ENCODE peak calls at places on chromosome 16, in four cellular contexts. One of them, this sample, is unnamed.
A peak's percentile ranks its signal among the peaks of the same experiment; 100 is the strongest.

GRCh38 chr16:46974352-46974751 is 878 bp upstream of the DNAJA2 start:
- DNase-seq in fibroblast of pulmonary artery: no peak
- DNase-seq in coronary artery: no peak
- DNase-seq in H54: no peak
- DNase-seq in this sample: no peak

GRCh38 chr16:31131841-31132271 is 3.7 kb downstream of the PRSS8 start:
- DNase-seq in H54: no peak
- DNase-seq in fibroblast of pulmonary artery: no peak
- DNase-seq in coronary artery: no peak
- DNase-seq in this sample: no peak

GRCh38 chr16:80804061-80804450 is 342 bp downstream of the CDYL2 start:
- DNase-seq in fibroblast of pulmonary artery: peak; percentile 77
- DNase-seq in coronary artery: no peak
- DNase-seq in H54: peak; percentile 33
- DNase-seq in this sample: peak; percentile 54

GRCh38 chr16:89060207-89060794 is 33.4 kb upstream of the ACSF3 start:
- DNase-seq in H54: no peak
- DNase-seq in coronary artery: no peak
- DNase-seq in fibroblast of pulmonary artery: no peak
- DNase-seq in this sample: no peak

GRCh38 chr16:66344533-66345145 is 21.9 kb upstream of the CDH5 start:
- DNase-seq in coronary artery: no peak
- DNase-seq in H54: no peak
- DNase-seq in fibroblast of pulmonary artery: peak; percentile 67
- DNase-seq in this sample: peak; percentile 45

GRCh38 chr16:55047903-55048497 is 117.3 kb downstream of the IRX5 start:
- DNase-seq in H54: no peak
- DNase-seq in fibroblast of pulmonary artery: no peak
- DNase-seq in coronary artery: peak; percentile 40
- DNase-seq in this sample: no peak

GRCh38 chr16:11235703-11235991 is 20.4 kb downstream of the SOCS1 start:
- DNase-seq in H54: no peak
- DNase-seq in coronary artery: no peak
- DNase-seq in fibroblast of pulmonary artery: no peak
- DNase-seq in this sample: no peak

GRCh38 chr16:15970743-15971434 is 21.5 kb downstream of the ABCC1 start:
- DNase-seq in H54: no peak
- DNase-seq in coronary artery: no peak
- DNase-seq in fibroblast of pulmonary artery: no peak
- DNase-seq in this sample: no peak

GRCh38 chr16:80704751-80705150 is 99.6 kb downstream of the CDYL2 start:
- DNase-seq in coronary artery: no peak
- DNase-seq in fibroblast of pulmonary artery: no peak
- DNase-seq in H54: no peak
- DNase-seq in this sample: no peak

GRCh38 chr16:89199241-89200123 is 855 bp downstream of the SLC22A31 start:
- DNase-seq in fibroblast of pulmonary artery: no peak
- DNase-seq in coronary artery: no peak
- DNase-seq in H54: no peak
- DNase-seq in this sample: no peak

GRCh38 chr16:27769561-27770222 is 219.7 kb downstream of the KATNIP start:
- DNase-seq in H54: peak; percentile 87
- DNase-seq in fibroblast of pulmonary artery: peak; percentile 59
- DNase-seq in coronary artery: no peak
- DNase-seq in this sample: peak; percentile 59

GRCh38 chr16:15741207-15741871 is 91.3 kb downstream of the NDE1 start:
- DNase-seq in fibroblast of pulmonary artery: no peak
- DNase-seq in coronary artery: no peak
- DNase-seq in H54: no peak
- DNase-seq in this sample: no peak

GRCh38 chr16:58365623-58366022 is 26.6 kb upstream of the GINS3 start:
- DNase-seq in fibroblast of pulmonary artery: no peak
- DNase-seq in coronary artery: no peak
- DNase-seq in H54: no peak
- DNase-seq in this sample: no peak

GRCh38 chr16:57786632-57787518 is 15.4 kb downstream of the KIFC3 start:
- DNase-seq in coronary artery: no peak
- DNase-seq in H54: no peak
- DNase-seq in fibroblast of pulmonary artery: no peak
- DNase-seq in this sample: no peak

GRCh38 chr16:1960665-1961630 is 1.6 kb downstream of the NDUFB10 start:
- DNase-seq in H54: no peak
- DNase-seq in coronary artery: no peak
- DNase-seq in fibroblast of pulmonary artery: peak; percentile 32
- DNase-seq in this sample: no peak

GRCh38 chr16:66188786-66189725 is 177.4 kb upstream of the CDH5 start:
- DNase-seq in fibroblast of pulmonary artery: peak; percentile 80
- DNase-seq in H54: no peak
- DNase-seq in coronary artery: no peak
- DNase-seq in this sample: peak; percentile 2

GRCh38 chr16:68230956-68231355 is 5.0 kb downstream of the ESRP2 start:
- DNase-seq in coronary artery: no peak
- DNase-seq in fibroblast of pulmonary artery: no peak
- DNase-seq in H54: no peak
- DNase-seq in this sample: no peak

GRCh38 chr16:12724216-12724615 is 79.5 kb downstream of the CPPED1 start:
- DNase-seq in H54: no peak
- DNase-seq in fibroblast of pulmonary artery: no peak
- DNase-seq in coronary artery: no peak
- DNase-seq in this sample: no peak

GRCh38 chr16:23059433-23059832 is 89.8 kb downstream of the USP31 start:
- DNase-seq in H54: no peak
- DNase-seq in fibroblast of pulmonary artery: no peak
- DNase-seq in coronary artery: no peak
- DNase-seq in this sample: no peak

GRCh38 chr16:745739-746138 is 4.9 kb upstream of the CIAO3 start:
- DNase-seq in coronary artery: no peak
- DNase-seq in fibroblast of pulmonary artery: no peak
- DNase-seq in H54: no peak
- DNase-seq in this sample: no peak

GRCh38 chr16:5073279-5073629 is 1.6 kb downstream of the ALG1 start:
- DNase-seq in H54: no peak
- DNase-seq in coronary artery: no peak
- DNase-seq in fibroblast of pulmonary artery: no peak
- DNase-seq in this sample: no peak

GRCh38 chr16:28063611-28064061 is at the start of gene GSG1L:
- DNase-seq in coronary artery: no peak
- DNase-seq in H54: no peak
- DNase-seq in fibroblast of pulmonary artery: no peak
- DNase-seq in this sample: no peak

GRCh38 chr16:84175351-84176081 is 11.3 kb downstream of the TAF1C start:
- DNase-seq in fibroblast of pulmonary artery: peak; percentile 44
- DNase-seq in H54: no peak
- DNase-seq in coronary artery: peak; percentile 73
- DNase-seq in this sample: peak; percentile 47

GRCh38 chr16:14628806-14629611 is 1.1 kb downstream of the PARN start:
- DNase-seq in fibroblast of pulmonary artery: peak; percentile 7
- DNase-seq in H54: no peak
- DNase-seq in coronary artery: no peak
- DNase-seq in this sample: no peak

GRCh38 chr16:17063156-17063555 is 407.6 kb downstream of the XYLT1 start:
- DNase-seq in coronary artery: no peak
- DNase-seq in H54: no peak
- DNase-seq in fibroblast of pulmonary artery: no peak
- DNase-seq in this sample: no peak

GRCh38 chr16:11613381-11614303 is 26.9 kb upstream of the LITAF start:
- DNase-seq in fibroblast of pulmonary artery: peak; percentile 53
- DNase-seq in coronary artery: no peak
- DNase-seq in H54: no peak
- DNase-seq in this sample: no peak

GRCh38 chr16:22727285-22728166 is 86.4 kb upstream of the HS3ST2 start:
- DNase-seq in fibroblast of pulmonary artery: no peak
- DNase-seq in coronary artery: no peak
- DNase-seq in H54: no peak
- DNase-seq in this sample: no peak

GRCh38 chr16:88809676-88810165 is 2.0 kb downstream of the APRT start:
- DNase-seq in H54: peak; percentile 27
- DNase-seq in coronary artery: no peak
- DNase-seq in fibroblast of pulmonary artery: no peak
- DNase-seq in this sample: no peak